ENCODE peak calls at places on chromosome 14, in ten cellular contexts. D is left cardiac atrium; P is fibroblast of mammary gland; Q is amniotic stem cell; S is activated naive CD4-positive, alpha-beta T cell; G is AG09309; T is left colon; A is ureter; X is NCI-H1092; N is AG20443. F is an unnamed sample.

GRCh38 chr14:102071283-102071998 is 15.4 kb downstream of the HSP90AA1 start:
- DNase-seq in A (no peak), S (no peak), N (no peak), P (peak), X (no peak), G (no peak), T (no peak), Q (no peak), D (no peak), F (peak)

GRCh38 chr14:91810699-91811098 is 56.6 kb downstream of the TC2N start:
- DNase-seq in Q (no peak), S (no peak), P (no peak), D (no peak), N (no peak), T (no peak), A (no peak), X (no peak), G (no peak), F (no peak)

GRCh38 chr14:51443195-51444018 is 203.4 kb downstream of the TMX1 start:
- DNase-seq in Q (no peak), A (no peak), N (no peak), P (peak), S (no peak), D (no peak), T (no peak), X (no peak), G (no peak), F (peak)

GRCh38 chr14:68884031-68885030 is 91.5 kb upstream of the ZFP36L1 start:
- DNase-seq in T (peak), G (peak), N (peak), X (peak), A (no peak), S (no peak), P (peak), Q (no peak), D (peak), F (peak)

GRCh38 chr14:50025776-50026175 is 90.6 kb downstream of the VCPKMT start:
- DNase-seq in A (no peak), T (no peak), Q (no peak), D (no peak), G (no peak), X (peak), N (no peak), S (no peak), P (peak), F (peak)

GRCh38 chr14:92794547-92794941 is 439 bp downstream of the GOLGA5 start:
- DNase-seq in Q (no peak), G (no peak), X (no peak), A (no peak), P (peak), N (peak), S (no peak), T (no peak), D (peak), F (peak)

GRCh38 chr14:103739793-103740501 is 24.3 kb downstream of the ZFYVE21 start:
- DNase-seq in T (no peak), P (no peak), Q (no peak), S (no peak), G (no peak), A (peak), X (no peak), D (no peak), N (no peak), F (no peak)

GRCh38 chr14:54565236-54566151 is 1.4 kb upstream of the SAMD4A start:
- DNase-seq in T (peak), X (peak), A (peak), D (peak), Q (peak), G (peak), N (peak), S (peak), P (peak), F (peak)

GRCh38 chr14:54730156-54730961 is 163.4 kb downstream of the SAMD4A start:
- DNase-seq in P (peak), S (no peak), D (no peak), A (no peak), Q (no peak), X (no peak), T (no peak), G (peak), N (peak), F (peak)

GRCh38 chr14:104080557-104081492 is 4.7 kb upstream of the ASPG start:
- DNase-seq in P (no peak), G (no peak), T (peak), N (no peak), A (peak), D (no peak), Q (no peak), X (no peak), S (no peak), F (no peak)

GRCh38 chr14:81303258-81303935 is 82.6 kb upstream of the GTF2A1 start:
- DNase-seq in N (no peak), T (peak), S (no peak), D (no peak), G (no peak), Q (no peak), P (no peak), X (no peak), A (peak), F (no peak)

GRCh38 chr14:103427485-103428443 is 42.5 kb downstream of the MARK3 start:
- DNase-seq in P (peak), X (no peak), N (no peak), G (no peak), D (peak), A (no peak), S (no peak), Q (no peak), T (no peak), F (peak)

GRCh38 chr14:28768549-28768870 is 1.9 kb downstream of the FOXG1 start:
- DNase-seq in A (no peak), P (no peak), G (no peak), N (no peak), S (no peak), D (no peak), Q (no peak), X (no peak), T (no peak), F (no peak)

GRCh38 chr14:38616959-38617358 is 361.1 kb upstream of the CLEC14A start:
- DNase-seq in P (no peak), A (no peak), G (no peak), D (no peak), N (peak), Q (no peak), S (no peak), X (peak), T (no peak), F (peak)

GRCh38 chr14:96363751-96364336 is 518 bp downstream of the GSKIP start:
- DNase-seq in S (peak), G (no peak), Q (peak), N (peak), A (peak), X (no peak), T (peak), P (peak), D (peak), F (peak)

GRCh38 chr14:105255021-105255507 is 6.7 kb downstream of the BTBD6 start:
- DNase-seq in S (no peak), N (peak), P (peak), X (no peak), A (no peak), Q (no peak), T (no peak), G (no peak), D (no peak), F (peak)

GRCh38 chr14:34199585-34199984 is 248.7 kb upstream of the EGLN3 start:
- DNase-seq in X (no peak), D (no peak), G (peak), Q (no peak), S (no peak), T (no peak), P (peak), A (no peak), N (peak), F (peak)